ENCODE peak calls at places on chromosomes 11 and 22, in four cellular contexts. L, A, C and R are unnamed samples.

GRCh38 chr11:130740819-130741218 is 175.5 kb downstream of the SNX19 start:
- DNase-seq in L (no peak), A (no peak), C (no peak), R (no peak)

GRCh38 chr11:86143429-86144030 is 74.6 kb upstream of the PICALM start:
- DNase-seq in L (no peak), A (no peak), C (no peak), R (no peak)

GRCh38 chr11:27421819-27422494 is 50.6 kb downstream of the LGR4 start:
- DNase-seq in L (no peak), A (no peak), C (no peak), R (no peak)

GRCh38 chr11:66069715-66070603 is at the start of gene PACS1:
- DNase-seq in L (peak; percentile 54), A (peak; percentile 58), C (peak; percentile 92), R (no peak)

GRCh38 chr22:37669586-37669985 is 5.8 kb upstream of the LGALS1 start:
- DNase-seq in L (no peak), A (no peak), C (no peak), R (no peak)

GRCh38 chr11:72091292-72091691 is 10.6 kb downstream of the LRRC51 start:
- DNase-seq in L (peak; percentile 85), A (peak; percentile 46), C (peak; percentile 74), R (no peak)

GRCh38 chr22:42116848-42117424 is 13.7 kb downstream of the CYP2D6 start:
- DNase-seq in L (peak; percentile 25), A (no peak), C (peak; percentile 79), R (no peak)

GRCh38 chr11:235180-235997 is 753 bp downstream of the SIRT3 start:
- DNase-seq in L (peak; percentile 19), A (no peak), C (no peak), R (no peak)

GRCh38 chr11:86116386-86116726 is 47.5 kb upstream of the PICALM start:
- DNase-seq in L (no peak), A (peak; percentile 60), C (no peak), R (no peak)

GRCh38 chr11:64122411-64123101 is 43.4 kb downstream of the MACROD1 start:
- DNase-seq in L (no peak), A (no peak), C (no peak), R (no peak)

GRCh38 chr11:45089845-45090499 is 56.5 kb upstream of the PRDM11 start:
- DNase-seq in L (no peak), A (peak; percentile 25), C (no peak), R (no peak)

GRCh38 chr11:36349345-36350136 is 53.5 kb downstream of the PRR5L start:
- DNase-seq in L (no peak), A (no peak), C (no peak), R (no peak)

GRCh38 chr11:11813288-11813962 is 28.3 kb upstream of the USP47 start:
- DNase-seq in L (peak; percentile 67), A (peak; percentile 97), C (no peak), R (no peak)

GRCh38 chr22:23047742-23048141 is 22.6 kb upstream of the GNAZ start:
- DNase-seq in L (no peak), A (no peak), C (no peak), R (no peak)

GRCh38 chr22:48632641-48633246 is 1194.9 kb downstream of the BRD1 start:
- DNase-seq in L (no peak), A (no peak), C (no peak), R (no peak)

GRCh38 chr11:8910662-8911039 is 338 bp upstream of the AKIP1 start:
- DNase-seq in L (no peak), A (no peak), C (no peak), R (no peak)

GRCh38 chr11:97454988-97455387 is 1065.2 kb downstream of the JRKL start:
- DNase-seq in L (no peak), A (peak; percentile 37), C (no peak), R (no peak)

GRCh38 chr11:64729851-64730382 is 6.9 kb upstream of the NRXN2 start:
- DNase-seq in L (peak; percentile 25), A (no peak), C (peak; percentile 73), R (no peak)

GRCh38 chr11:69008774-69009440 is 4.1 kb downstream of the MRGPRF start:
- DNase-seq in L (peak; percentile 81), A (peak; percentile 97), C (peak; percentile 69), R (no peak)

GRCh38 chr11:45512749-45513148 is 152.7 kb downstream of the CHST1 start:
- DNase-seq in L (no peak), A (no peak), C (no peak), R (no peak)

GRCh38 chr22:24455039-24455438 is 27.6 kb downstream of the ADORA2A start:
- DNase-seq in L (no peak), A (no peak), C (no peak), R (no peak)

GRCh38 chr11:2974272-2974671 is 17.9 kb downstream of the NAP1L4 start:
- DNase-seq in L (no peak), A (no peak), C (no peak), R (no peak)

GRCh38 chr22:49013707-49014106 is 814.0 kb downstream of the BRD1 start:
- DNase-seq in L (no peak), A (no peak), C (peak; percentile 54), R (no peak)

GRCh38 chr22:42780070-42780540 is 59.4 kb upstream of the A4GALT start:
- DNase-seq in L (peak; percentile 82), A (peak; percentile 92), C (no peak), R (peak; percentile 93)

GRCh38 chr22:35656284-35656752 is 8.1 kb downstream of the APOL6 start:
- DNase-seq in L (no peak), A (no peak), C (no peak), R (peak; percentile 92)

GRCh38 chr11:71247551-71248250 is 4.7 kb downstream of the SHANK2 start:
- DNase-seq in L (no peak), A (no peak), C (peak; percentile 48), R (no peak)

GRCh38 chr11:504053-504993 is 2.7 kb downstream of the RNH1 start:
- DNase-seq in L (no peak), A (no peak), C (peak; percentile 81), R (no peak)

GRCh38 chr11:126561327-126561893 is 205.9 kb downstream of the ST3GAL4 start:
- DNase-seq in L (peak; percentile 3), A (peak; percentile 53), C (no peak), R (peak; percentile 37)

GRCh38 chr11:62680825-62681240 is 2.0 kb upstream of the UBXN1 start:
- DNase-seq in L (peak; percentile 70), A (peak; percentile 62), C (no peak), R (peak; percentile 70)

GRCh38 chr22:35657571-35658312 is 9.5 kb downstream of the APOL6 start:
- DNase-seq in L (no peak), A (no peak), C (no peak), R (no peak)

GRCh38 chr11:32231909-32232493 is 141.1 kb downstream of the RCN1 start:
- DNase-seq in L (peak; percentile 18), A (peak; percentile 32), C (no peak), R (no peak)

GRCh38 chr22:50208939-50209892 is 8.4 kb downstream of the SELENOO start:
- DNase-seq in L (no peak), A (no peak), C (no peak), R (no peak)

GRCh38 chr11:84795698-84796097 is 831.4 kb downstream of the DLG2 start:
- DNase-seq in L (no peak), A (no peak), C (no peak), R (no peak)

GRCh38 chr11:112786886-112787530 is 174.2 kb upstream of the NCAM1 start:
- DNase-seq in L (no peak), A (no peak), C (no peak), R (no peak)

GRCh38 chr11:112784323-112785073 is 176.7 kb upstream of the NCAM1 start:
- DNase-seq in L (no peak), A (peak; percentile 0), C (no peak), R (no peak)

GRCh38 chr11:112786196-112786595 is 175.0 kb upstream of the NCAM1 start:
- DNase-seq in L (no peak), A (no peak), C (no peak), R (no peak)

GRCh38 chr11:112785104-112785503 is 176.1 kb upstream of the NCAM1 start:
- DNase-seq in L (no peak), A (no peak), C (no peak), R (no peak)

DNA sequence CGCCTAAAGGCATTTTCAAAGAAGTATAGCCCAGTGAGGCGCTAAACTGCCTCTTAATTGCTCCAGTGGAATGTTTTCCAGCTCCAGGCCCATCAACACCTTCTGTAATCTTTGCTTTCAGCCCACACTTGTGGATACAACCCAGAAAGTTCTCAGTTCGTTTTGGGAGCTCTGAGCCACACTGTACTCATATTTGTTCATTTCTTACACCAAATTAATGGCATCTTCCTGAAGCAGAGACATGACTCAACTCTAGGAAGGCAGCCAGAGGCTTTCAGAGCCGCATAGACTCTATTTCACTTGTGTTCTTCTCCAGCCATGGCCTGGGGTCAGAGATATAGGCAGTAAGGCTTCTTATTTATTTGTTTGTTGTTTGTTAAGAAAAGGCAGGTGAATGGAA is 175.5 kb upstream of the NCAM1 start:
- DNase-seq in L (no peak), A (no peak), C (no peak), R (no peak)
- H3K27ac ChIP-seq in L (peak overlapping the region; percentile 36), A (no peak overlapping the region), C (no peak overlapping the region), R (no peak overlapping the region)

GRCh38 chr22:28791841-28792490 is 8.4 kb downstream of the XBP1 start:
- DNase-seq in L (no peak), A (no peak), C (no peak), R (no peak)
- H3K27ac ChIP-seq in L (peak overlapping the region; percentile 32), A (no peak overlapping the region), C (no peak overlapping the region), R (no peak overlapping the region)

GRCh38 chr11:6260207-6260726 is 629 bp downstream of the CCKBR start:
- DNase-seq in L (no peak), A (no peak), C (no peak), R (no peak)
- H3K27ac ChIP-seq in L (no peak overlapping the region), A (no peak overlapping the region), C (no peak overlapping the region), R (no peak overlapping the region)

GRCh38 chr11:83012168-83013067 is 59.3 kb downstream of the RAB30 start:
- DNase-seq in L (no peak), A (no peak), C (no peak), R (no peak)
- H3K27ac ChIP-seq in L (no peak overlapping the region), A (peak overlapping the region; percentile 68), C (no peak overlapping the region), R (no peak overlapping the region)

DNA sequence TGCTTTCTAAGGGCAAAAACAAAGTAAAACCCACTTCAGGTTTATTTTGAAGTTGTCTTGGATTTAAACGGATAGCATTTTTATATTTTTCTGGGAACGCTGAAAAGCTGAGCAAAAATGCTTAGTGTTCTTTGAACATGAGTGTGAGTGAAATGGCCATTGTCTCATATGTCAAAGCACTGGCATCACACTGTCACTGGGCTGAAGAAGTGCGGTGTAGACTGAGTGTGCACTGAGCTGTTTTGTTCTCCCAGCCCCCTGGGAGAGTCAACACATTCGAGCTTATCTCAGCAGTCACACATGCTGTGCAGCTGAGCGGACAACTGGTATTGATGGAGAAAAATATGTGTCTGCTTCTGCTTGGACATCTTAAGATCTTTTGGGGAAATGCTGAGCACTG is 90.7 kb downstream of the TECTA start:
- DNase-seq in L (no peak), A (no peak), C (no peak), R (no peak)
- H3K27ac ChIP-seq in L (no peak overlapping the region), A (no peak overlapping the region), C (no peak overlapping the region), R (no peak overlapping the region)